ENCODE peak calls at places on chromosomes 13 and 19, in four cellular contexts. Z is IMR-90, R is HCT116, X is foreskin fibroblast. D is an unnamed sample.

GRCh38 chr19:5002143-5002542 is 33.2 kb downstream of the KDM4B start:
- DNase-seq in R (peak), X (peak), Z (peak), D (peak)

GRCh38 chr13:99464441-99464949 is 36.8 kb upstream of the TM9SF2 start:
- DNase-seq in R (no peak), X (peak), Z (peak), D (no peak)

GRCh38 chr19:58311345-58311744 is 6.2 kb downstream of the ERVK3-1 start:
- DNase-seq in R (no peak), X (no peak), Z (no peak), D (no peak)

GRCh38 chr19:31351212-31352193 is 2.3 kb upstream of the TSHZ3 start:
- DNase-seq in X (peak), R (no peak), Z (peak), D (no peak)

GRCh38 chr13:28438598-28439334 is 56.2 kb downstream of the FLT1 start:
- DNase-seq in X (no peak), R (no peak), Z (no peak), D (no peak)

GRCh38 chr13:100636441-100636840 is 38.2 kb downstream of the TMTC4 start:
- DNase-seq in X (no peak), Z (no peak), R (no peak), D (no peak)

GRCh38 chr13:20435616-20436368 is 89.9 kb downstream of the CRYL1 start:
- DNase-seq in Z (no peak), X (no peak), R (no peak), D (no peak)

GRCh38 chr13:98216135-98216565 is 39.1 kb upstream of the RNF113B start:
- DNase-seq in Z (peak), X (peak), R (peak), D (no peak)

GRCh38 chr19:58182577-58182988 is 278 bp upstream of the ZNF274 start:
- DNase-seq in X (no peak), R (no peak), Z (no peak), D (no peak)

GRCh38 chr13:76879876-76880270 is 6.3 kb downstream of the KCTD12 start:
- DNase-seq in R (no peak), Z (no peak), X (no peak), D (no peak)

GRCh38 chr19:10007811-10008211 is 2.5 kb downstream of the COL5A3 start:
- DNase-seq in R (no peak), Z (peak), X (peak), D (no peak)

GRCh38 chr13:46490129-46490528 is 62.8 kb upstream of the LRCH1 start:
- DNase-seq in X (no peak), Z (no peak), R (no peak), D (no peak)

GRCh38 chr13:30647824-30648521 is 30.3 kb downstream of the USPL1 start:
- DNase-seq in Z (no peak), X (no peak), R (no peak), D (no peak)

GRCh38 chr19:40576585-40577451 is at the start of gene SHKBP1:
- DNase-seq in R (peak), X (peak), Z (peak), D (peak)

GRCh38 chr13:26989261-26990007 is 182.2 kb downstream of the USP12 start:
- DNase-seq in X (no peak), R (no peak), Z (no peak), D (no peak)

GRCh38 chr13:111339366-111340143 is 19.1 kb downstream of the TEX29 start:
- DNase-seq in X (no peak), Z (no peak), R (no peak), D (no peak)

GRCh38 chr19:3234800-3235199 is 10.3 kb downstream of the CELF5 start:
- DNase-seq in X (no peak), R (no peak), Z (no peak), D (no peak)
- H3K4me3 ChIP-seq in X (no peak), R (no peak), Z (no peak), D (no peak)

GRCh38 chr19:16185925-16186234 is 670 bp downstream of the FAM32A start:
- DNase-seq in R (no peak), Z (no peak), X (peak), D (no peak)
- TF ChIP-seq CTCF in R (peak), Z (peak), X (peak), D (no peak)

GRCh38 chr13:63139277-63139676 is 1723.6 kb upstream of the PCDH20 start:
- DNase-seq in Z (no peak), X (no peak), R (no peak), D (no peak)
- H3K4me3 ChIP-seq in Z (no peak), X (no peak), R (no peak), D (no peak)

GRCh38 chr19:1768918-1769644 is 15.8 kb downstream of the ONECUT3 start:
- DNase-seq in Z (no peak), X (no peak), R (no peak), D (no peak)

GRCh38 chr19:1769645-1769985 is 16.3 kb downstream of the ONECUT3 start:
- DNase-seq in R (no peak), Z (no peak), X (no peak), D (no peak)

GRCh38 chr19:1766800-1767352 is 13.6 kb downstream of the ONECUT3 start:
- DNase-seq in X (no peak), R (no peak), Z (no peak), D (no peak)

GRCh38 chr19:1767464-1767933 is 14.2 kb downstream of the ONECUT3 start:
- DNase-seq in Z (no peak), R (no peak), X (no peak), D (no peak)

DNA sequence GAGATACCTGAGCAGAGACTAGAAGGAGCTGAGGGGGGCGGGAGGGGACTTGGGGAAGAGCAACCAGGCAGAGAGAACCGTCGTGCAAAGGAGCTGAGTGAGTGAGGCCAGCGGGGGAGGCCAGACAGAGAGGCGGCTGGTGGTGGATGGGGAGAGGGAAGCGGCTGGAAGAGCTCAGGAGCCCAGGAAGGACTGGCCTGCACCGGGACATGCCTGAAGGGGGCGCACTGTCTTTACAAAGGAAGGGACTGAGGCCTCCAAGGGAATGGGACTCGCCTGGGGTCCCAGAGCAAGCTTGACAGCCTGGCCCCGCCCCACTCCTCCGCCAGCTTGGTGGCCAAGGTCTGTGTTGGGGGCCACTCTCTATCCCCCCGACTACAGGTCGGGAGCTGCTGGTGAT is 14.9 kb downstream of the ONECUT3 start:
- DNase-seq in X (no peak), R (no peak), Z (no peak), D (no peak)
- TF ChIP-seq CTCF in X (peak), R (peak), Z (peak), D (no peak)

DNA sequence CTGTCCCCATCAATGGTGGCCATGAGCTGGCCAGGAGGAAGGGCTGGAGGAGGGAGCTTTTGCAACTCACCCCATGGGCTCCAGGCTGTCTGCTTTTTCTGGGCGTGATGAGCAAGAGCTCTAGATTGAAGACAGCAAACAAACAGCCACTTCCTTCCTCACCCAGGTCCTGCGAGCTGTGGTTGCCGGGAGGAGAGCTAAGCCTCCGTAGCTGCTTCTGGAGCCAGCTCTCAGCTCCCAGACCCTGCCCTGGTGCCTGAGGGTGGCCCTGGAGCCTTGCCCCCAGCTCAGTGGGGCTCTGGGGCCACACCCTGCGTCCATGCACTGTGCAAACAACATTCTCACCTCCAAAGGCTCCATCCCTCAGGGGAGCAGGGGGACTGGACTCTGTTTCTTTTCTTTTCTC is 6.2 kb downstream of the MYO1F start:
- DNase-seq in R (no peak), Z (peak), X (peak), D (no peak)
- H3K4me3 ChIP-seq in R (no peak), Z (no peak), X (no peak), D (no peak)

GRCh38 chr13:82370306-82370705 is 1512.0 kb downstream of the SLITRK1 start:
- DNase-seq in Z (no peak), X (no peak), R (no peak), D (no peak)

GRCh38 chr13:82364525-82364924 is 1517.7 kb downstream of the SLITRK1 start:
- DNase-seq in X (no peak), R (no peak), Z (no peak), D (no peak)
- TF ChIP-seq CTCF in X (no peak), R (no peak), Z (no peak), D (no peak)